ENCODE peak calls at places on chromosomes 7 and 10, in six cellular contexts. One of them, this sample, is unnamed.
A peak's percentile ranks its signal among the peaks of the same experiment; 100 is the strongest.

GRCh38 chr10:77635402-77636227 is 2.0 kb downstream of the KCNMA1 start:
- DNase-seq in GM12878: no peak
- DNase-seq in HepG2: no peak
- DNase-seq in A549: no peak
- DNase-seq in endothelial cell of umbilical vein: no peak
- DNase-seq in K562: no peak
- DNase-seq in this sample: no peak

GRCh38 chr7:108130261-108130660 is at the start of gene LAMB4:
- DNase-seq in HepG2: no peak
- DNase-seq in K562: no peak
- DNase-seq in endothelial cell of umbilical vein: no peak
- DNase-seq in GM12878: no peak
- DNase-seq in A549: no peak
- DNase-seq in this sample: no peak

GRCh38 chr10:132810141-132810806 is 24.3 kb upstream of the NKX6-2 start:
- DNase-seq in endothelial cell of umbilical vein: no peak
- DNase-seq in GM12878: no peak
- DNase-seq in K562: no peak
- DNase-seq in A549: no peak
- DNase-seq in HepG2: no peak
- DNase-seq in this sample: no peak

GRCh38 chr7:157996359-157997079 is 591.1 kb downstream of the PTPRN2 start:
- DNase-seq in GM12878: no peak
- DNase-seq in A549: no peak
- DNase-seq in endothelial cell of umbilical vein: no peak
- DNase-seq in HepG2: no peak
- DNase-seq in K562: no peak
- DNase-seq in this sample: no peak

GRCh38 chr10:103890194-103890658 is 27.8 kb downstream of the STN1 start:
- DNase-seq in K562: no peak
- DNase-seq in GM12878: no peak
- DNase-seq in A549: peak; percentile 69
- DNase-seq in HepG2: peak; percentile 39
- DNase-seq in endothelial cell of umbilical vein: peak; percentile 24
- DNase-seq in this sample: peak; percentile 43

GRCh38 chr7:137395425-137395824 is 51.9 kb upstream of the PTN start:
- DNase-seq in A549: no peak
- DNase-seq in endothelial cell of umbilical vein: no peak
- DNase-seq in K562: no peak
- DNase-seq in GM12878: no peak
- DNase-seq in HepG2: no peak
- DNase-seq in this sample: no peak

GRCh38 chr7:50727072-50727471 is 55.6 kb downstream of the GRB10 start:
- DNase-seq in HepG2: no peak
- DNase-seq in endothelial cell of umbilical vein: peak; percentile 83
- DNase-seq in GM12878: no peak
- DNase-seq in K562: peak; percentile 35
- DNase-seq in A549: no peak
- DNase-seq in this sample: no peak

GRCh38 chr10:31101123-31101522 is 69.5 kb upstream of the ZNF438 start:
- DNase-seq in GM12878: peak; percentile 59
- DNase-seq in A549: peak; percentile 35
- DNase-seq in endothelial cell of umbilical vein: peak; percentile 77
- DNase-seq in K562: no peak
- DNase-seq in HepG2: no peak
- DNase-seq in this sample: peak; percentile 43

GRCh38 chr10:70917635-70918034 is 29.3 kb upstream of the PCBD1 start:
- DNase-seq in GM12878: no peak
- DNase-seq in A549: no peak
- DNase-seq in K562: no peak
- DNase-seq in HepG2: no peak
- DNase-seq in endothelial cell of umbilical vein: no peak
- DNase-seq in this sample: no peak

GRCh38 chr10:88245974-88246511 is 337.1 kb downstream of the RNLS start:
- DNase-seq in endothelial cell of umbilical vein: peak; percentile 24
- DNase-seq in HepG2: no peak
- DNase-seq in K562: no peak
- DNase-seq in GM12878: no peak
- DNase-seq in A549: no peak
- DNase-seq in this sample: no peak

GRCh38 chr7:141118809-141119586 is 45.1 kb downstream of the TMEM178B start:
- DNase-seq in HepG2: no peak
- DNase-seq in A549: no peak
- DNase-seq in GM12878: no peak
- DNase-seq in K562: no peak
- DNase-seq in endothelial cell of umbilical vein: no peak
- DNase-seq in this sample: no peak

GRCh38 chr7:35802649-35803048 is 1.8 kb downstream of the SEPTIN7 start:
- DNase-seq in HepG2: peak; percentile 26
- DNase-seq in GM12878: no peak
- DNase-seq in K562: peak; percentile 26
- DNase-seq in A549: no peak
- DNase-seq in endothelial cell of umbilical vein: peak; percentile 28
- DNase-seq in this sample: peak; percentile 54

GRCh38 chr10:132133005-132133404 is 53.7 kb upstream of the DPYSL4 start:
- DNase-seq in A549: no peak
- DNase-seq in K562: no peak
- DNase-seq in endothelial cell of umbilical vein: no peak
- DNase-seq in HepG2: no peak
- DNase-seq in GM12878: no peak
- DNase-seq in this sample: no peak

GRCh38 chr7:52120908-52121307 is 804.3 kb upstream of the COBL start:
- DNase-seq in A549: no peak
- DNase-seq in HepG2: no peak
- DNase-seq in endothelial cell of umbilical vein: no peak
- DNase-seq in GM12878: no peak
- DNase-seq in K562: no peak
- DNase-seq in this sample: no peak

GRCh38 chr7:37245544-37245943 is 203.1 kb downstream of the ELMO1 start:
- DNase-seq in A549: no peak
- DNase-seq in HepG2: no peak
- DNase-seq in K562: no peak
- DNase-seq in endothelial cell of umbilical vein: no peak
- DNase-seq in GM12878: no peak
- DNase-seq in this sample: no peak

GRCh38 chr7:15461576-15461975 is 100.2 kb downstream of the AGMO start:
- DNase-seq in K562: no peak
- DNase-seq in GM12878: no peak
- DNase-seq in HepG2: no peak
- DNase-seq in A549: no peak
- DNase-seq in endothelial cell of umbilical vein: peak; percentile 52
- DNase-seq in this sample: no peak

GRCh38 chr10:121928528-121928884 is 675 bp upstream of the ATE1 start:
- DNase-seq in HepG2: no peak
- DNase-seq in K562: no peak
- DNase-seq in endothelial cell of umbilical vein: no peak
- DNase-seq in GM12878: no peak
- DNase-seq in A549: no peak
- DNase-seq in this sample: peak; percentile 52

GRCh38 chr7:111083423-111083822 is 7.5 kb upstream of the LRRN3 start:
- DNase-seq in GM12878: peak; percentile 88
- DNase-seq in K562: no peak
- DNase-seq in HepG2: no peak
- DNase-seq in A549: no peak
- DNase-seq in endothelial cell of umbilical vein: peak; percentile 68
- DNase-seq in this sample: peak; percentile 64

GRCh38 chr10:48251152-48251524 is 23.4 kb downstream of the FRMPD2 start:
- DNase-seq in HepG2: peak; percentile 4
- DNase-seq in GM12878: no peak
- DNase-seq in K562: no peak
- DNase-seq in A549: no peak
- DNase-seq in endothelial cell of umbilical vein: no peak
- DNase-seq in this sample: no peak

GRCh38 chr7:101442426-101443070 is 79.9 kb downstream of the COL26A1 start:
- DNase-seq in HepG2: no peak
- DNase-seq in GM12878: no peak
- DNase-seq in A549: no peak
- DNase-seq in endothelial cell of umbilical vein: no peak
- DNase-seq in K562: no peak
- DNase-seq in this sample: no peak

GRCh38 chr10:95389176-95389575 is 98.4 kb upstream of the PDLIM1 start:
- DNase-seq in HepG2: peak; percentile 74
- DNase-seq in K562: no peak
- DNase-seq in A549: no peak
- DNase-seq in endothelial cell of umbilical vein: no peak
- DNase-seq in GM12878: no peak
- DNase-seq in this sample: no peak

GRCh38 chr10:91576096-91576545 is 56.8 kb downstream of the PPP1R3C start:
- DNase-seq in HepG2: no peak
- DNase-seq in endothelial cell of umbilical vein: no peak
- DNase-seq in A549: no peak
- DNase-seq in GM12878: no peak
- DNase-seq in K562: peak; percentile 35
- DNase-seq in this sample: no peak

GRCh38 chr10:131831561-131831960 is 69.2 kb upstream of the PPP2R2D start:
- DNase-seq in GM12878: no peak
- DNase-seq in A549: no peak
- DNase-seq in K562: no peak
- DNase-seq in endothelial cell of umbilical vein: no peak
- DNase-seq in HepG2: no peak
- DNase-seq in this sample: no peak

GRCh38 chr7:91720255-91720937 is 160.1 kb downstream of the MTERF1 start:
- DNase-seq in HepG2: no peak
- DNase-seq in K562: no peak
- DNase-seq in endothelial cell of umbilical vein: no peak
- DNase-seq in GM12878: no peak
- DNase-seq in A549: no peak
- DNase-seq in this sample: no peak

GRCh38 chr10:5951167-5951711 is 26.1 kb downstream of the IL15RA start:
- DNase-seq in HepG2: no peak
- DNase-seq in A549: no peak
- DNase-seq in K562: no peak
- DNase-seq in endothelial cell of umbilical vein: no peak
- DNase-seq in GM12878: no peak
- DNase-seq in this sample: peak; percentile 52

GRCh38 chr10:74078037-74078436 is 72.6 kb downstream of the AP3M1 start:
- DNase-seq in GM12878: peak; percentile 41
- DNase-seq in HepG2: no peak
- DNase-seq in endothelial cell of umbilical vein: peak; percentile 77
- DNase-seq in K562: no peak
- DNase-seq in A549: no peak
- DNase-seq in this sample: peak; percentile 86

GRCh38 chr10:74081192-74081803 is 69.3 kb downstream of the AP3M1 start:
- DNase-seq in GM12878: no peak
- DNase-seq in K562: peak; percentile 80
- DNase-seq in endothelial cell of umbilical vein: peak; percentile 75
- DNase-seq in HepG2: peak; percentile 50
- DNase-seq in A549: peak; percentile 83
- DNase-seq in this sample: peak; percentile 73

GRCh38 chr10:74079028-74079913 is 71.4 kb downstream of the AP3M1 start:
- DNase-seq in A549: no peak
- DNase-seq in endothelial cell of umbilical vein: peak; percentile 83
- DNase-seq in K562: no peak
- DNase-seq in HepG2: no peak
- DNase-seq in GM12878: no peak
- DNase-seq in this sample: no peak

GRCh38 chr10:74081918-74082317 is 68.7 kb downstream of the AP3M1 start:
- DNase-seq in endothelial cell of umbilical vein: no peak
- DNase-seq in K562: no peak
- DNase-seq in HepG2: no peak
- DNase-seq in GM12878: no peak
- DNase-seq in A549: no peak
- DNase-seq in this sample: no peak

GRCh38 chr10:74079914-74080590 is 70.6 kb downstream of the AP3M1 start:
- DNase-seq in endothelial cell of umbilical vein: no peak
- DNase-seq in A549: no peak
- DNase-seq in HepG2: no peak
- DNase-seq in GM12878: no peak
- DNase-seq in K562: no peak
- DNase-seq in this sample: peak; percentile 37
- TF ChIP-seq MAX in endothelial cell of umbilical vein: no peak
- TF ChIP-seq MAX in A549: no peak
- TF ChIP-seq MAX in HepG2: no peak
- TF ChIP-seq MAX in GM12878: no peak
- TF ChIP-seq MAX in K562: no peak
- TF ChIP-seq MAX in this sample: no peak

GRCh38 chr10:124347956-124348355 is 70.8 kb downstream of the OAT start:
- DNase-seq in K562: peak; percentile 16
- DNase-seq in HepG2: no peak
- DNase-seq in endothelial cell of umbilical vein: no peak
- DNase-seq in GM12878: no peak
- DNase-seq in A549: no peak
- DNase-seq in this sample: no peak
- TF ChIP-seq CTCF in K562: no peak
- TF ChIP-seq CTCF in HepG2: no peak
- TF ChIP-seq CTCF in endothelial cell of umbilical vein: no peak
- TF ChIP-seq CTCF in GM12878: no peak
- TF ChIP-seq CTCF in A549: no peak
- TF ChIP-seq CTCF in this sample: peak; percentile 16

GRCh38 chr7:105932835-105933477 is 30.1 kb upstream of the CDHR3 start:
- DNase-seq in GM12878: no peak
- DNase-seq in A549: no peak
- DNase-seq in endothelial cell of umbilical vein: no peak
- DNase-seq in HepG2: no peak
- DNase-seq in K562: no peak
- DNase-seq in this sample: no peak
- TF ChIP-seq MYC in GM12878: no peak
- TF ChIP-seq MYC in A549: no peak
- TF ChIP-seq MYC in endothelial cell of umbilical vein: no peak
- TF ChIP-seq MYC in HepG2: no peak
- TF ChIP-seq MYC in K562: no peak
- TF ChIP-seq MYC in this sample: no peak

GRCh38 chr7:142385528-142386340 is 127.9 kb upstream of the PRSS58 start:
- DNase-seq in A549: peak; percentile 34
- DNase-seq in HepG2: peak; percentile 32
- DNase-seq in K562: peak; percentile 63
- DNase-seq in GM12878: peak; percentile 13
- DNase-seq in endothelial cell of umbilical vein: peak; percentile 58
- DNase-seq in this sample: peak; percentile 95

GRCh38 chr7:142383826-142384507 is 126.1 kb upstream of the PRSS58 start:
- DNase-seq in HepG2: no peak
- DNase-seq in GM12878: no peak
- DNase-seq in A549: no peak
- DNase-seq in K562: no peak
- DNase-seq in endothelial cell of umbilical vein: no peak
- DNase-seq in this sample: peak; percentile 87

GRCh38 chr7:142381727-142382409 is 124.0 kb upstream of the PRSS58 start:
- DNase-seq in GM12878: no peak
- DNase-seq in K562: no peak
- DNase-seq in endothelial cell of umbilical vein: no peak
- DNase-seq in HepG2: no peak
- DNase-seq in A549: no peak
- DNase-seq in this sample: no peak

GRCh38 chr7:142380064-142380463 is 122.2 kb upstream of the PRSS58 start:
- DNase-seq in GM12878: no peak
- DNase-seq in A549: no peak
- DNase-seq in K562: no peak
- DNase-seq in endothelial cell of umbilical vein: no peak
- DNase-seq in HepG2: no peak
- DNase-seq in this sample: no peak

DNA sequence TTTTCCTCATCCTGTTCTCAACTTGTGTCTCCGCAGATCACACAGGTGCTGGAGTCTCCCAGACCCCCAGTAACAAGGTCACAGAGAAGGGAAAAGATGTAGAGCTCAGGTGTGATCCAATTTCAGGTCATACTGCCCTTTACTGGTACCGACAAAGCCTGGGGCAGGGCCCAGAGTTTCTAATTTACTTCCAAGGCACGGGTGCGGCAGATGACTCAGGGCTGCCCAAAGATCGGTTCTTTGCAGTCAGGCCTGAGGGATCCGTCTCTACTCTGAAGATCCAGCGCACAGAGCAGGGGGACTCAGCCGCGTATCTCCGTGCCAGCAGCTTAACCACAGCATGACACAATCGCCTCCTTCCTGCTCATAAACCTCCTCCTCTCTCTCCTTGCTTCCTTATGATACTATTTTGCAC is 126.7 kb upstream of the PRSS58 start:
- DNase-seq in GM12878: no peak
- DNase-seq in HepG2: no peak
- DNase-seq in K562: no peak
- DNase-seq in endothelial cell of umbilical vein: no peak
- DNase-seq in A549: no peak
- DNase-seq in this sample: peak; percentile 99
- TF ChIP-seq MAX in GM12878: no peak
- TF ChIP-seq MAX in HepG2: no peak
- TF ChIP-seq MAX in K562: no peak
- TF ChIP-seq MAX in endothelial cell of umbilical vein: no peak
- TF ChIP-seq MAX in A549: no peak
- TF ChIP-seq MAX in this sample: no peak